ENCODE peak calls at places on chromosomes 6 and 20, in nine cellular contexts. D, W, Q, E, X, I, F, B and Z are unnamed samples.

GRCh38 chr6:305371-306206 is 13.3 kb downstream of the DUSP22 start:
- DNase-seq in Q (no peak), I (no peak), E (no peak), X (no peak), D (no peak), W (no peak), F (no peak), B (no peak), Z (no peak)

GRCh38 chr20:58038123-58038654 is 190.3 kb downstream of the ANKRD60 start:
- DNase-seq in F (no peak), X (no peak), B (no peak), Q (no peak), E (no peak), W (no peak), D (no peak), I (no peak), Z (no peak)

GRCh38 chr6:150086026-150086425 is 17.1 kb upstream of the ULBP3 start:
- DNase-seq in X (no peak), E (no peak), B (no peak), D (no peak), I (no peak), W (no peak), F (no peak), Q (no peak), Z (no peak)

GRCh38 chr6:29227235-29227634 is 56.5 kb downstream of the OR2J2 start:
- DNase-seq in X (no peak), B (no peak), E (no peak), D (no peak), I (no peak), Q (no peak), F (no peak), W (no peak), Z (no peak)

GRCh38 chr6:113591896-113592827 is 265.0 kb upstream of the MARCKS start:
- DNase-seq in B (no peak), I (peak), W (no peak), D (no peak), Q (no peak), E (no peak), X (no peak), F (no peak), Z (no peak)

GRCh38 chr20:57612436-57612835 is 7.8 kb downstream of the ZBP1 start:
- DNase-seq in W (no peak), X (no peak), I (no peak), F (no peak), B (no peak), D (no peak), E (no peak), Q (peak), Z (no peak)

GRCh38 chr20:30505566-30505965 is 751.9 kb upstream of the DEFB115 start:
- DNase-seq in X (no peak), D (no peak), F (no peak), I (no peak), Q (no peak), B (no peak), E (no peak), W (no peak), Z (no peak)

GRCh38 chr6:13355043-13355945 is 27.0 kb upstream of the TBC1D7 start:
- DNase-seq in D (no peak), Q (no peak), E (no peak), X (no peak), F (no peak), B (no peak), W (no peak), I (no peak), Z (no peak)

GRCh38 chr20:46708172-46708860 is 1.1 kb upstream of the SLC2A10 start:
- DNase-seq in D (no peak), X (no peak), E (no peak), Q (no peak), I (no peak), F (no peak), B (no peak), W (no peak), Z (no peak)

GRCh38 chr6:127131772-127132171 is 13.3 kb downstream of the RSPO3 start:
- DNase-seq in I (no peak), W (no peak), E (no peak), B (no peak), Q (no peak), F (no peak), D (no peak), X (no peak), Z (no peak)

GRCh38 chr6:135419162-135419561 is 78.4 kb downstream of the AHI1 start:
- DNase-seq in D (no peak), Q (no peak), I (no peak), W (no peak), B (no peak), X (no peak), F (no peak), E (no peak), Z (no peak)

GRCh38 chr6:158978752-158979151 is 21.2 kb downstream of the RSPH3 start:
- DNase-seq in F (no peak), E (no peak), W (no peak), I (no peak), D (no peak), Q (no peak), B (no peak), X (no peak), Z (no peak)

GRCh38 chr20:51357543-51357942 is 185.0 kb downstream of the NFATC2 start:
- DNase-seq in E (no peak), D (no peak), X (no peak), W (no peak), F (no peak), B (no peak), Q (no peak), I (no peak), Z (no peak)

GRCh38 chr6:39156763-39157162 is 41.8 kb upstream of the SAYSD1 start:
- DNase-seq in B (no peak), Q (no peak), E (no peak), F (no peak), I (no peak), X (no peak), D (no peak), W (no peak), Z (no peak)

GRCh38 chr6:166342293-166343156 is at the start of gene SFT2D1:
- DNase-seq in Q (peak), W (peak), I (peak), B (peak), E (peak), F (peak), D (peak), X (peak), Z (peak)

GRCh38 chr6:36204068-36204753 is 7.7 kb downstream of the BRPF3 start:
- DNase-seq in Q (no peak), X (no peak), E (peak), I (no peak), W (no peak), D (no peak), F (peak), B (peak), Z (no peak)

GRCh38 chr20:25361287-25361683 is 29.4 kb downstream of the ABHD12 start:
- DNase-seq in W (no peak), B (no peak), Q (no peak), I (no peak), F (no peak), X (no peak), D (no peak), E (no peak), Z (no peak)

GRCh38 chr6:148611213-148611612 is 135.6 kb upstream of the UST start:
- DNase-seq in F (no peak), E (no peak), B (no peak), W (peak), Q (no peak), I (no peak), D (no peak), X (no peak), Z (no peak)

GRCh38 chr20:15927893-15928650 is 645.2 kb downstream of the KIF16B start:
- DNase-seq in E (no peak), D (no peak), W (no peak), F (no peak), X (no peak), B (no peak), Q (no peak), I (no peak), Z (no peak)

GRCh38 chr6:160949531-160949930 is 42.0 kb upstream of the MAP3K4 start:
- DNase-seq in W (no peak), D (no peak), Q (no peak), F (no peak), I (no peak), B (no peak), X (no peak), E (no peak), Z (no peak)